ENCODE peak calls at places on chromosomes 16 and 17, in six cellular contexts. N is mesenchymal stem cell, E is IMR-90, T is neuronal stem cell, B is H9, C is H1. G is an unnamed sample.

GRCh38 chr17:75428775-75429469 is 23.4 kb upstream of the GRB2 start:
- DNase-seq in T (no peak), E (peak), B (no peak), N (peak), C (no peak), G (no peak)

GRCh38 chr17:82000803-82001649 is 21.7 kb downstream of the CENPX start:
- DNase-seq in E (no peak), T (no peak), N (no peak), B (no peak), C (no peak), G (peak)

GRCh38 chr16:4663756-4664465 is 29.5 kb upstream of the NUDT16L1 start:
- DNase-seq in B (no peak), N (no peak), C (no peak), T (no peak), E (no peak), G (peak)

GRCh38 chr17:57528084-57528451 is 217.0 kb downstream of the CCDC182 start:
- DNase-seq in N (no peak), T (no peak), B (no peak), E (no peak), C (no peak), G (no peak)

GRCh38 chr16:12661656-12662172 is 142.0 kb downstream of the CPPED1 start:
- DNase-seq in T (peak), B (peak), E (peak), N (peak), C (peak), G (peak)

GRCh38 chr17:16910341-16910740 is 61.6 kb downstream of the TNFRSF13B start:
- DNase-seq in E (no peak), T (no peak), C (no peak), N (no peak), B (peak), G (no peak)

GRCh38 chr17:12667299-12667958 is 1.7 kb downstream of the MYOCD start:
- DNase-seq in T (peak), E (peak), C (peak), B (peak), N (peak), G (no peak)

GRCh38 chr17:76004750-76005262 is 4.2 kb downstream of the CDK3 start:
- DNase-seq in C (no peak), N (no peak), E (peak), T (no peak), B (no peak), G (no peak)

GRCh38 chr17:72432143-72432604 is 311.4 kb downstream of the SOX9 start:
- DNase-seq in N (peak), C (no peak), E (peak), T (no peak), B (peak), G (no peak)
- H4K91ac ChIP-seq in N (no peak), C (no peak), E (peak), T (no peak), B (no peak), G (no peak)

GRCh38 chr16:84340305-84341040 is 27.9 kb upstream of the ATP2C2 start:
- DNase-seq in T (no peak), E (no peak), N (no peak), B (no peak), C (no peak), G (peak)

GRCh38 chr16:84339766-84340165 is 28.6 kb upstream of the ATP2C2 start:
- DNase-seq in T (no peak), N (no peak), E (no peak), B (no peak), C (no peak), G (no peak)

GRCh38 chr16:84341533-84342295 is 26.6 kb upstream of the ATP2C2 start:
- DNase-seq in T (no peak), C (no peak), B (no peak), N (no peak), E (no peak), G (no peak)

GRCh38 chr16:84334482-84334881 is 33.9 kb upstream of the ATP2C2 start:
- DNase-seq in C (no peak), B (no peak), E (no peak), N (no peak), T (no peak), G (no peak)

GRCh38 chr16:84339316-84339715 is 29.0 kb upstream of the ATP2C2 start:
- DNase-seq in E (no peak), B (no peak), T (no peak), C (no peak), N (no peak), G (no peak)
- H4K91ac ChIP-seq in E (no peak), B (no peak), T (no peak), C (no peak), N (no peak), G (no peak)

GRCh38 chr17:33925650-33926049 is 329.4 kb upstream of the CCL2 start:
- DNase-seq in B (no peak), N (no peak), E (no peak), C (no peak), T (no peak), G (no peak)
- H4K91ac ChIP-seq in B (no peak), N (no peak), E (no peak), C (no peak), T (no peak), G (no peak)

GRCh38 chr16:1125471-1125870 is 27.4 kb upstream of the CACNA1H start:
- DNase-seq in C (no peak), N (no peak), B (no peak), E (peak), T (no peak), G (no peak)
- H4K91ac ChIP-seq in C (no peak), N (peak), B (no peak), E (no peak), T (no peak), G (no peak)

GRCh38 chr17:48294989-48295892 is 134.8 kb downstream of the SKAP1 start:
- DNase-seq in C (no peak), N (peak), T (no peak), B (no peak), E (no peak), G (no peak)
- H4K91ac ChIP-seq in C (no peak), N (no peak), T (no peak), B (no peak), E (no peak), G (no peak)

GRCh38 chr16:86202760-86203426 is 303.9 kb downstream of the IRF8 start:
- DNase-seq in T (no peak), B (no peak), E (no peak), N (no peak), C (no peak), G (no peak)
- H4K91ac ChIP-seq in T (no peak), B (no peak), E (no peak), N (no peak), C (no peak), G (no peak)

GRCh38 chr17:9268546-9268945 is 247.2 kb downstream of the NTN1 start:
- DNase-seq in T (no peak), C (no peak), N (no peak), B (no peak), E (peak), G (peak)
- H4K91ac ChIP-seq in T (no peak), C (no peak), N (no peak), B (no peak), E (no peak), G (no peak)

GRCh38 chr17:78680436-78680835 is 101.6 kb downstream of the CYTH1 start:
- DNase-seq in E (no peak), B (no peak), N (peak), C (no peak), T (no peak), G (peak)

GRCh38 chr17:78682363-78682762 is 99.7 kb downstream of the CYTH1 start:
- DNase-seq in B (peak), N (no peak), E (no peak), T (no peak), C (no peak), G (peak)

GRCh38 chr17:78679495-78680395 is 102.3 kb downstream of the CYTH1 start:
- DNase-seq in C (no peak), B (no peak), N (peak), E (no peak), T (no peak), G (peak)

GRCh38 chr17:78684026-78684425 is 98.0 kb downstream of the CYTH1 start:
- DNase-seq in T (no peak), N (no peak), C (no peak), E (no peak), B (peak), G (no peak)

DNA sequence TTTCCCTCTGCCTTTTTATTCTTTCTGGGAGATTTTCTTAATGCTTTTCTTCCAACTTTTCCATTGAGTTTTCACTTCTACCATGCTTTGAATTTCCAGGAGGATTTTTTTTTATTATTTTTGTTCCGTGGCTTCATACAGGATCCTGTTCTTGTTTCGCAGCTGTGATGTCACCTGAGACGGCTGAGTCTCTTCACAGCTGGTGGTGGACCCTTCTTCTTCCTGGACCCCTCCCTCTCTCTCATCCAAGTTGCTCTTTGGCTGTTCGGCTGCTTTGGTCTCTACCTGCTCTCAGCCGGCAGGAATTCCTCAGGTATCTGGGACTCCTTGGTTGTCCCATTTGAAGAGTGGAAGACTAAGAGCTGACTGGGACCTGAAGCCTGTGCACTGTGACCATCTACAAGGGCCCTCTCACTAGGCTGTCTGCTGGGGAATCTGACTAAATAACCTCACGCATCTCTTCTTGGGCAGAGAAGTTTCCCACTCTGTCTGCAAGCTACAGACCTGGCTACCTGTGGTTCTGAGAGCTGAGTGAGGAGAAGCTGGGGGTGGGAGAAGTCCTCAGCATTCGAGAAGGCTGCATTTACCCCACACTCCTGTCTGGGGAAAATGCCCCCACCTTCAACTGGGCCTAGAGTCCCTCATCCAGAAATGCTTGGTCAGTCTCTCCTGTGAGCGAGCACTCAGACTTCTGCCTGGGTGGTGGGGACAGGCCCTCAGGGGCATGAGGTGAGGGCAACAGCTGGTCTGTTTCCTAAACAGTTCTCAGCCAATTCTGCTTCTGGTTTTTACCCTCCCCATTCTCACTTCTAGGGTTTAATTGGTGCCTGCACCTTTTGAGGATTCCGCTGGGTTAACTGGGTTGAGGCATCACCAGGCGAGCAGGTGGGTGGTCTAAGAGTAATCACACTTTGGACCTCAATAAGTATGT is 98.8 kb downstream of the CYTH1 start:
- DNase-seq in T (no peak), C (no peak), B (peak), E (no peak), N (no peak), G (no peak)
- H4K91ac ChIP-seq in T (no peak), C (no peak), B (no peak), E (no peak), N (no peak), G (no peak)

G was measured in trophoblast cell.